ENCODE peak calls at places on chromosomes 2 and 18, in nine cellular contexts. One of them, this sample, is unnamed.

GRCh38 chr2:113172721-113173562 is 829 bp upstream of the PSD4 start:
- DNase-seq in AG10803: no peak
- DNase-seq in ACHN: no peak
- DNase-seq in NCI-H1105: no peak
- DNase-seq in T-helper 9 cell: no peak
- DNase-seq in endothelial cell: no peak
- DNase-seq in stimulated activated CD4-positive, alpha-beta T cell treated with anti-CD3 and anti-CD28 coated beads, Interleukin-1b, Interleukin-23, amount 100 ng/mL, for 24 hours: no peak
- DNase-seq in MM.1S: no peak
- DNase-seq in neural progenitor cell: no peak
- DNase-seq in this sample: no peak

GRCh38 chr2:239685965-239686364 is 285.1 kb upstream of the HDAC4 start:
- DNase-seq in T-helper 9 cell: no peak
- DNase-seq in AG10803: no peak
- DNase-seq in stimulated activated CD4-positive, alpha-beta T cell treated with anti-CD3 and anti-CD28 coated beads, Interleukin-1b, Interleukin-23, amount 100 ng/mL, for 24 hours: no peak
- DNase-seq in neural progenitor cell: no peak
- DNase-seq in MM.1S: no peak
- DNase-seq in ACHN: no peak
- DNase-seq in endothelial cell: no peak
- DNase-seq in NCI-H1105: no peak
- DNase-seq in this sample: no peak

GRCh38 chr2:118638453-118638852 is 209.0 kb downstream of the EN1 start:
- DNase-seq in ACHN: no peak
- DNase-seq in neural progenitor cell: no peak
- DNase-seq in endothelial cell: no peak
- DNase-seq in stimulated activated CD4-positive, alpha-beta T cell treated with anti-CD3 and anti-CD28 coated beads, Interleukin-1b, Interleukin-23, amount 100 ng/mL, for 24 hours: no peak
- DNase-seq in NCI-H1105: no peak
- DNase-seq in T-helper 9 cell: no peak
- DNase-seq in MM.1S: no peak
- DNase-seq in AG10803: no peak
- DNase-seq in this sample: no peak

GRCh38 chr2:241619602-241620418 is 17.1 kb downstream of the THAP4 start:
- DNase-seq in MM.1S: no peak
- DNase-seq in stimulated activated CD4-positive, alpha-beta T cell treated with anti-CD3 and anti-CD28 coated beads, Interleukin-1b, Interleukin-23, amount 100 ng/mL, for 24 hours: no peak
- DNase-seq in AG10803: no peak
- DNase-seq in NCI-H1105: no peak
- DNase-seq in neural progenitor cell: no peak
- DNase-seq in endothelial cell: no peak
- DNase-seq in T-helper 9 cell: no peak
- DNase-seq in ACHN: no peak
- DNase-seq in this sample: no peak

GRCh38 chr2:45301307-45302010 is 292.2 kb upstream of the SIX2 start:
- DNase-seq in neural progenitor cell: no peak
- DNase-seq in endothelial cell: no peak
- DNase-seq in AG10803: no peak
- DNase-seq in T-helper 9 cell: no peak
- DNase-seq in stimulated activated CD4-positive, alpha-beta T cell treated with anti-CD3 and anti-CD28 coated beads, Interleukin-1b, Interleukin-23, amount 100 ng/mL, for 24 hours: no peak
- DNase-seq in ACHN: no peak
- DNase-seq in NCI-H1105: peak; percentile 89
- DNase-seq in MM.1S: no peak
- DNase-seq in this sample: peak; percentile 69

GRCh38 chr2:96408631-96409542 is 73.3 kb downstream of the NCAPH start:
- DNase-seq in MM.1S: no peak
- DNase-seq in stimulated activated CD4-positive, alpha-beta T cell treated with anti-CD3 and anti-CD28 coated beads, Interleukin-1b, Interleukin-23, amount 100 ng/mL, for 24 hours: no peak
- DNase-seq in NCI-H1105: no peak
- DNase-seq in ACHN: peak; percentile 68
- DNase-seq in AG10803: no peak
- DNase-seq in T-helper 9 cell: no peak
- DNase-seq in endothelial cell: no peak
- DNase-seq in neural progenitor cell: peak; percentile 51
- DNase-seq in this sample: no peak

GRCh38 chr2:119282966-119283511 is 59.4 kb downstream of the STEAP3 start:
- DNase-seq in T-helper 9 cell: no peak
- DNase-seq in neural progenitor cell: no peak
- DNase-seq in endothelial cell: no peak
- DNase-seq in stimulated activated CD4-positive, alpha-beta T cell treated with anti-CD3 and anti-CD28 coated beads, Interleukin-1b, Interleukin-23, amount 100 ng/mL, for 24 hours: no peak
- DNase-seq in NCI-H1105: no peak
- DNase-seq in MM.1S: no peak
- DNase-seq in ACHN: no peak
- DNase-seq in AG10803: no peak
- DNase-seq in this sample: no peak

GRCh38 chr2:238726670-238727584 is 121.0 kb upstream of the TWIST2 start:
- DNase-seq in MM.1S: no peak
- DNase-seq in stimulated activated CD4-positive, alpha-beta T cell treated with anti-CD3 and anti-CD28 coated beads, Interleukin-1b, Interleukin-23, amount 100 ng/mL, for 24 hours: no peak
- DNase-seq in T-helper 9 cell: no peak
- DNase-seq in neural progenitor cell: no peak
- DNase-seq in AG10803: peak; percentile 27
- DNase-seq in endothelial cell: no peak
- DNase-seq in ACHN: no peak
- DNase-seq in NCI-H1105: no peak
- DNase-seq in this sample: no peak

GRCh38 chr2:101135412-101136296 is 15.5 kb downstream of the TBC1D8 start:
- DNase-seq in T-helper 9 cell: no peak
- DNase-seq in NCI-H1105: no peak
- DNase-seq in ACHN: no peak
- DNase-seq in endothelial cell: no peak
- DNase-seq in stimulated activated CD4-positive, alpha-beta T cell treated with anti-CD3 and anti-CD28 coated beads, Interleukin-1b, Interleukin-23, amount 100 ng/mL, for 24 hours: no peak
- DNase-seq in MM.1S: no peak
- DNase-seq in AG10803: no peak
- DNase-seq in neural progenitor cell: no peak
- DNase-seq in this sample: no peak

GRCh38 chr2:190701586-190701985 is 52.7 kb downstream of the NAB1 start:
- DNase-seq in endothelial cell: no peak
- DNase-seq in neural progenitor cell: no peak
- DNase-seq in T-helper 9 cell: no peak
- DNase-seq in MM.1S: no peak
- DNase-seq in NCI-H1105: no peak
- DNase-seq in stimulated activated CD4-positive, alpha-beta T cell treated with anti-CD3 and anti-CD28 coated beads, Interleukin-1b, Interleukin-23, amount 100 ng/mL, for 24 hours: no peak
- DNase-seq in ACHN: no peak
- DNase-seq in AG10803: no peak
- DNase-seq in this sample: no peak

GRCh38 chr2:152097291-152098032 is 1.4 kb downstream of the CACNB4 start:
- DNase-seq in AG10803: peak; percentile 28
- DNase-seq in MM.1S: no peak
- DNase-seq in NCI-H1105: no peak
- DNase-seq in ACHN: peak; percentile 19
- DNase-seq in neural progenitor cell: peak; percentile 27
- DNase-seq in endothelial cell: no peak
- DNase-seq in T-helper 9 cell: no peak
- DNase-seq in stimulated activated CD4-positive, alpha-beta T cell treated with anti-CD3 and anti-CD28 coated beads, Interleukin-1b, Interleukin-23, amount 100 ng/mL, for 24 hours: no peak
- DNase-seq in this sample: no peak

GRCh38 chr2:164430166-164430783 is 191.0 kb downstream of the GRB14 start:
- DNase-seq in stimulated activated CD4-positive, alpha-beta T cell treated with anti-CD3 and anti-CD28 coated beads, Interleukin-1b, Interleukin-23, amount 100 ng/mL, for 24 hours: no peak
- DNase-seq in endothelial cell: peak; percentile 34
- DNase-seq in T-helper 9 cell: no peak
- DNase-seq in MM.1S: peak; percentile 71
- DNase-seq in neural progenitor cell: peak; percentile 70
- DNase-seq in NCI-H1105: peak; percentile 39
- DNase-seq in ACHN: peak; percentile 63
- DNase-seq in AG10803: peak; percentile 53
- DNase-seq in this sample: peak; percentile 48

GRCh38 chr2:41709702-41710599 is 337.9 kb upstream of the PKDCC start:
- DNase-seq in NCI-H1105: no peak
- DNase-seq in MM.1S: no peak
- DNase-seq in T-helper 9 cell: no peak
- DNase-seq in stimulated activated CD4-positive, alpha-beta T cell treated with anti-CD3 and anti-CD28 coated beads, Interleukin-1b, Interleukin-23, amount 100 ng/mL, for 24 hours: no peak
- DNase-seq in endothelial cell: no peak
- DNase-seq in neural progenitor cell: no peak
- DNase-seq in ACHN: no peak
- DNase-seq in AG10803: no peak
- DNase-seq in this sample: no peak

GRCh38 chr18:36186461-36187137 is 698 bp upstream of the MOCOS start:
- DNase-seq in NCI-H1105: no peak
- DNase-seq in stimulated activated CD4-positive, alpha-beta T cell treated with anti-CD3 and anti-CD28 coated beads, Interleukin-1b, Interleukin-23, amount 100 ng/mL, for 24 hours: no peak
- DNase-seq in T-helper 9 cell: no peak
- DNase-seq in endothelial cell: peak; percentile 26
- DNase-seq in AG10803: peak; percentile 26
- DNase-seq in MM.1S: no peak
- DNase-seq in neural progenitor cell: peak; percentile 43
- DNase-seq in ACHN: peak; percentile 45
- DNase-seq in this sample: no peak

GRCh38 chr18:74251297-74252031 is 40.3 kb downstream of the CYB5A start:
- DNase-seq in NCI-H1105: no peak
- DNase-seq in AG10803: peak; percentile 79
- DNase-seq in endothelial cell: no peak
- DNase-seq in T-helper 9 cell: no peak
- DNase-seq in ACHN: no peak
- DNase-seq in stimulated activated CD4-positive, alpha-beta T cell treated with anti-CD3 and anti-CD28 coated beads, Interleukin-1b, Interleukin-23, amount 100 ng/mL, for 24 hours: no peak
- DNase-seq in neural progenitor cell: peak; percentile 17
- DNase-seq in MM.1S: no peak
- DNase-seq in this sample: no peak

GRCh38 chr18:12593861-12594260 is 64.0 kb downstream of the SPIRE1 start:
- DNase-seq in NCI-H1105: no peak
- DNase-seq in MM.1S: no peak
- DNase-seq in stimulated activated CD4-positive, alpha-beta T cell treated with anti-CD3 and anti-CD28 coated beads, Interleukin-1b, Interleukin-23, amount 100 ng/mL, for 24 hours: no peak
- DNase-seq in ACHN: no peak
- DNase-seq in AG10803: peak; percentile 50
- DNase-seq in neural progenitor cell: no peak
- DNase-seq in endothelial cell: no peak
- DNase-seq in T-helper 9 cell: no peak
- DNase-seq in this sample: no peak

GRCh38 chr2:185502351-185502750 is 236.3 kb upstream of the FSIP2 start:
- DNase-seq in NCI-H1105: no peak
- DNase-seq in T-helper 9 cell: no peak
- DNase-seq in endothelial cell: no peak
- DNase-seq in AG10803: no peak
- DNase-seq in stimulated activated CD4-positive, alpha-beta T cell treated with anti-CD3 and anti-CD28 coated beads, Interleukin-1b, Interleukin-23, amount 100 ng/mL, for 24 hours: no peak
- DNase-seq in MM.1S: no peak
- DNase-seq in ACHN: no peak
- DNase-seq in neural progenitor cell: no peak
- DNase-seq in this sample: no peak

GRCh38 chr18:23618862-23619387 is 32.6 kb upstream of the NPC1 start:
- DNase-seq in endothelial cell: peak; percentile 31
- DNase-seq in AG10803: no peak
- DNase-seq in stimulated activated CD4-positive, alpha-beta T cell treated with anti-CD3 and anti-CD28 coated beads, Interleukin-1b, Interleukin-23, amount 100 ng/mL, for 24 hours: no peak
- DNase-seq in MM.1S: no peak
- DNase-seq in neural progenitor cell: peak; percentile 82
- DNase-seq in T-helper 9 cell: no peak
- DNase-seq in ACHN: peak; percentile 65
- DNase-seq in NCI-H1105: no peak
- DNase-seq in this sample: no peak

GRCh38 chr18:31497711-31498449 is at the start of gene DSG2:
- DNase-seq in T-helper 9 cell: no peak
- DNase-seq in stimulated activated CD4-positive, alpha-beta T cell treated with anti-CD3 and anti-CD28 coated beads, Interleukin-1b, Interleukin-23, amount 100 ng/mL, for 24 hours: no peak
- DNase-seq in endothelial cell: peak; percentile 57
- DNase-seq in ACHN: peak; percentile 76
- DNase-seq in MM.1S: peak; percentile 67
- DNase-seq in AG10803: no peak
- DNase-seq in neural progenitor cell: peak; percentile 85
- DNase-seq in NCI-H1105: peak; percentile 39
- DNase-seq in this sample: no peak

GRCh38 chr2:149236413-149236812 is 94.0 kb upstream of the LYPD6 start:
- DNase-seq in ACHN: no peak
- DNase-seq in stimulated activated CD4-positive, alpha-beta T cell treated with anti-CD3 and anti-CD28 coated beads, Interleukin-1b, Interleukin-23, amount 100 ng/mL, for 24 hours: no peak
- DNase-seq in neural progenitor cell: no peak
- DNase-seq in NCI-H1105: no peak
- DNase-seq in MM.1S: no peak
- DNase-seq in endothelial cell: no peak
- DNase-seq in AG10803: no peak
- DNase-seq in T-helper 9 cell: no peak
- DNase-seq in this sample: no peak

GRCh38 chr2:109125595-109126500 is 3.2 kb upstream of the SH3RF3 start:
- DNase-seq in endothelial cell: no peak
- DNase-seq in MM.1S: no peak
- DNase-seq in neural progenitor cell: no peak
- DNase-seq in NCI-H1105: no peak
- DNase-seq in ACHN: peak; percentile 85
- DNase-seq in stimulated activated CD4-positive, alpha-beta T cell treated with anti-CD3 and anti-CD28 coated beads, Interleukin-1b, Interleukin-23, amount 100 ng/mL, for 24 hours: no peak
- DNase-seq in T-helper 9 cell: no peak
- DNase-seq in AG10803: peak; percentile 99
- DNase-seq in this sample: no peak

GRCh38 chr2:100793982-100794381 is 26.0 kb upstream of the NPAS2 start:
- DNase-seq in MM.1S: no peak
- DNase-seq in T-helper 9 cell: no peak
- DNase-seq in NCI-H1105: no peak
- DNase-seq in endothelial cell: no peak
- DNase-seq in stimulated activated CD4-positive, alpha-beta T cell treated with anti-CD3 and anti-CD28 coated beads, Interleukin-1b, Interleukin-23, amount 100 ng/mL, for 24 hours: no peak
- DNase-seq in neural progenitor cell: no peak
- DNase-seq in AG10803: no peak
- DNase-seq in ACHN: no peak
- DNase-seq in this sample: no peak

GRCh38 chr18:50306944-50307343 is 19.5 kb upstream of the CXXC1 start:
- DNase-seq in stimulated activated CD4-positive, alpha-beta T cell treated with anti-CD3 and anti-CD28 coated beads, Interleukin-1b, Interleukin-23, amount 100 ng/mL, for 24 hours: no peak
- DNase-seq in T-helper 9 cell: no peak
- DNase-seq in NCI-H1105: no peak
- DNase-seq in AG10803: peak; percentile 58
- DNase-seq in MM.1S: no peak
- DNase-seq in ACHN: no peak
- DNase-seq in endothelial cell: no peak
- DNase-seq in neural progenitor cell: peak; percentile 24
- DNase-seq in this sample: no peak

GRCh38 chr2:185417111-185417510 is 321.5 kb upstream of the FSIP2 start:
- DNase-seq in MM.1S: no peak
- DNase-seq in endothelial cell: no peak
- DNase-seq in ACHN: no peak
- DNase-seq in neural progenitor cell: no peak
- DNase-seq in stimulated activated CD4-positive, alpha-beta T cell treated with anti-CD3 and anti-CD28 coated beads, Interleukin-1b, Interleukin-23, amount 100 ng/mL, for 24 hours: no peak
- DNase-seq in NCI-H1105: no peak
- DNase-seq in T-helper 9 cell: no peak
- DNase-seq in AG10803: no peak
- DNase-seq in this sample: no peak

GRCh38 chr2:41947701-41948396 is 100.0 kb upstream of the PKDCC start:
- DNase-seq in AG10803: no peak
- DNase-seq in endothelial cell: no peak
- DNase-seq in ACHN: no peak
- DNase-seq in MM.1S: no peak
- DNase-seq in T-helper 9 cell: no peak
- DNase-seq in NCI-H1105: no peak
- DNase-seq in stimulated activated CD4-positive, alpha-beta T cell treated with anti-CD3 and anti-CD28 coated beads, Interleukin-1b, Interleukin-23, amount 100 ng/mL, for 24 hours: no peak
- DNase-seq in neural progenitor cell: peak; percentile 77
- DNase-seq in this sample: no peak

GRCh38 chr2:86786001-86786536 is 4.6 kb downstream of the CD8A start:
- DNase-seq in AG10803: no peak
- DNase-seq in MM.1S: no peak
- DNase-seq in NCI-H1105: no peak
- DNase-seq in neural progenitor cell: no peak
- DNase-seq in T-helper 9 cell: no peak
- DNase-seq in endothelial cell: no peak
- DNase-seq in stimulated activated CD4-positive, alpha-beta T cell treated with anti-CD3 and anti-CD28 coated beads, Interleukin-1b, Interleukin-23, amount 100 ng/mL, for 24 hours: no peak
- DNase-seq in ACHN: no peak
- DNase-seq in this sample: no peak

GRCh38 chr18:58186258-58186948 is 142.4 kb downstream of the NEDD4L start:
- DNase-seq in NCI-H1105: no peak
- DNase-seq in ACHN: peak; percentile 93
- DNase-seq in endothelial cell: no peak
- DNase-seq in stimulated activated CD4-positive, alpha-beta T cell treated with anti-CD3 and anti-CD28 coated beads, Interleukin-1b, Interleukin-23, amount 100 ng/mL, for 24 hours: no peak
- DNase-seq in AG10803: peak; percentile 57
- DNase-seq in MM.1S: no peak
- DNase-seq in T-helper 9 cell: no peak
- DNase-seq in neural progenitor cell: no peak
- DNase-seq in this sample: no peak